ENCODE peak calls at places on chromosomes 1 and 21, in nine cellular contexts. U, I, Y, P, D, Z, K, N and B are unnamed samples.
A peak's percentile ranks its signal among the peaks of the same experiment; 100 is the strongest.

GRCh38 chr1:84785231-84785630 is 95.0 kb upstream of the SSX2IP start:
- DNase-seq in I (no peak), U (no peak), D (peak; percentile 81), Z (no peak), P (no peak), K (no peak), N (peak; percentile 82), Y (no peak), B (no peak)

GRCh38 chr1:214514032-214514818 is 37.2 kb downstream of the PTPN14 start:
- DNase-seq in D (no peak), P (no peak), Z (no peak), Y (no peak), N (peak; percentile 91), K (no peak), I (no peak), U (no peak), B (no peak)

GRCh38 chr1:170445096-170445495 is 86.9 kb upstream of the GORAB start:
- DNase-seq in K (no peak), I (no peak), D (no peak), Z (no peak), P (no peak), N (peak; percentile 87), Y (no peak), U (no peak), B (no peak)

GRCh38 chr1:167663002-167663772 is 33.2 kb downstream of the RCSD1 start:
- DNase-seq in P (no peak), N (peak; percentile 62), K (peak; percentile 57), Y (no peak), U (no peak), I (no peak), Z (no peak), D (no peak), B (no peak)

GRCh38 chr1:13952985-13953384 is 253.0 kb downstream of the PRDM2 start:
- DNase-seq in D (no peak), K (no peak), I (no peak), Y (no peak), N (no peak), P (no peak), Z (no peak), U (no peak), B (no peak)

GRCh38 chr1:11617314-11617713 is 36.9 kb downstream of the FBXO2 start:
- DNase-seq in D (no peak), Y (no peak), K (no peak), U (no peak), N (no peak), P (no peak), I (no peak), Z (no peak), B (no peak)

GRCh38 chr1:45414746-45415145 is 74.5 kb upstream of the MUTYH start:
- DNase-seq in K (no peak), Y (no peak), D (no peak), I (no peak), N (no peak), U (no peak), Z (no peak), P (no peak), B (no peak)

GRCh38 chr1:212485218-212485609 is 52.5 kb downstream of the NENF start:
- DNase-seq in P (no peak), D (no peak), Y (no peak), U (no peak), N (no peak), Z (no peak), K (no peak), I (no peak), B (no peak)

GRCh38 chr21:31735518-31735992 is 3.6 kb upstream of the SCAF4 start:
- DNase-seq in K (no peak), N (no peak), I (no peak), D (no peak), P (no peak), Z (no peak), Y (no peak), U (no peak), B (no peak)

GRCh38 chr1:223846668-223847007 is 891 bp upstream of the TP53BP2 start:
- DNase-seq in K (peak; percentile 26), N (peak; percentile 45), U (peak; percentile 28), Y (no peak), Z (no peak), P (no peak), D (no peak), I (no peak), B (no peak)

GRCh38 chr1:77950873-77951272 is 28.0 kb downstream of the FUBP1 start:
- DNase-seq in Z (no peak), P (no peak), U (no peak), N (no peak), D (no peak), Y (no peak), I (no peak), K (no peak), B (no peak)

GRCh38 chr1:57727121-57727520 is 303.3 kb upstream of the DAB1 start:
- DNase-seq in Z (no peak), I (no peak), K (no peak), P (no peak), Y (no peak), N (no peak), D (no peak), U (no peak), B (no peak)

GRCh38 chr1:166117776-166118175 is 49.0 kb downstream of the FAM78B start:
- DNase-seq in I (no peak), D (no peak), Z (no peak), Y (no peak), U (no peak), N (no peak), K (no peak), P (no peak), B (no peak)
- H3K4me1 ChIP-seq in I (no peaks in the 10 kb centered on the region), D (no peaks in the 10 kb centered on the region), Z (peaks cover 3% of the 10 kb centered on the region), Y (no peaks in the 10 kb centered on the region), U (no peaks in the 10 kb centered on the region), N (no peaks in the 10 kb centered on the region), K (no peaks in the 10 kb centered on the region), P (no peaks in the 10 kb centered on the region), B (no peaks in the 10 kb centered on the region)

GRCh38 chr21:14768042-14768441 is 221.9 kb upstream of the SAMSN1 start:
- DNase-seq in U (no peak), Y (no peak), Z (no peak), D (no peak), N (no peak), P (no peak), K (no peak), I (no peak), B (no peak)

GRCh38 chr21:14771587-14771986 is 225.5 kb upstream of the SAMSN1 start:
- DNase-seq in P (no peak), Y (no peak), K (no peak), D (no peak), Z (no peak), U (no peak), I (no peak), N (no peak), B (no peak)

GRCh38 chr21:14773777-14774345 is 227.7 kb upstream of the SAMSN1 start:
- DNase-seq in N (no peak), I (peak; percentile 43), K (peak; percentile 11), Y (peak; percentile 29), Z (peak; percentile 77), U (peak; percentile 83), D (peak; percentile 65), P (peak; percentile 72), B (peak; percentile 50)
- TF ChIP-seq CTCF in N (peak; percentile 20), I (peak; percentile 32), K (peak; percentile 33), Y (peak; percentile 59), Z (peak; percentile 55), U (peak; percentile 65), D (no peak), P (peak; percentile 55), B (peak; percentile 64)

DNA sequence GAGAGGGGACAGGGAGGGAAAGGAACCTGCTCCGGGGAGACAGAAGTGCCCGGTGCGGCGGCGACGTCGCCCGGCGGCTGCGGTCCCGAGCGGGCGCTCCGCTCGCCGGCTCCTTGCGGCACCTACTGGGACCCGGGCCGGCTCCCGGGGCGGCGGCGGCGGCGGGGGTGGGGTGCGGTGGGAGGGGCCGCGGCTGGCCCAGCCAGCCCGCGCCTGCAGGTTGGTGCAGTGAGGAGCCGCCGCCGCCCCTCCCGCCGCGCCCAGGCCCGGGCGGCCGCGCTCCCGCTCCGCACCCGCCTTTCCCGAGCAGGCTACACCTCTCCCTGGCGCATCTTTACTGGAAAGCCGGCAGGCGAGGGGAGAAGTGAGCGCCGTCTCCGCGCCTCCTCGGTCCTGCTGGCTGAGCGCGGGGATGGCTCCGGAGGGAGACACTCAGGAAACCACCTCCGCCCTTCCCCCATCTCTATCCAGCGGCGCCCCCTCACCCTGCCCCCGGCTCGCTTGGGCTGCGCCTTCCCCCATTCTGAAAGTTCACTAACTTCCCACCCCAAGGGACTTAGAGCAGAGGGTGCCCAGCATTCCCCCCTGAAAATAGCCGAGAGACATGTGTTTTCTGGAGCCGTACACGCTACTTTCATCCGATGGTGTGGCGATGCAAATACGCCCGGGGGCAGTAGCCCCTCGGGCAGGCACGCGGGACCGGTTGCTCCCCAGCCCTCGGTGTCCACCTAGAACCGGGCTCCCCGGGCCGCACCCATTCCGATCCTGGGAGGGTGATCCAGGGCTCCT is at the start of gene PLD5:
- DNase-seq in K (no peak), Z (peak; percentile 52), U (no peak), D (no peak), P (no peak), Y (no peak), N (peak; percentile 1), I (no peak), B (no peak)
- H3K4me3 ChIP-seq in K (no peak within 1 kb of the TSS), Z (peak within 1 kb of the TSS; percentile 51), U (peak within 1 kb of the TSS; percentile 6), D (peak within 1 kb of the TSS; percentile 44), P (peak within 1 kb of the TSS; percentile 40), Y (no peak within 1 kb of the TSS), N (peak within 1 kb of the TSS; percentile 50), I (peak within 1 kb of the TSS; percentile 27), B (no peak within 1 kb of the TSS)

GRCh38 chr1:145953861-145954260 is 4.0 kb downstream of the LIX1L start:
- DNase-seq in U (no peak), P (no peak), D (no peak), N (no peak), Y (no peak), Z (no peak), K (no peak), I (no peak), B (no peak)
- H3K4me1 ChIP-seq in U (peaks cover 30% of the 10 kb centered on the region), P (peaks cover 26% of the 10 kb centered on the region), D (no peaks in the 10 kb centered on the region), N (peaks cover 7% of the 10 kb centered on the region), Y (peaks cover 18% of the 10 kb centered on the region), Z (peaks cover 25% of the 10 kb centered on the region), K (no peaks in the 10 kb centered on the region), I (peaks cover 3% of the 10 kb centered on the region), B (peaks cover 51% of the 10 kb centered on the region)

DNA sequence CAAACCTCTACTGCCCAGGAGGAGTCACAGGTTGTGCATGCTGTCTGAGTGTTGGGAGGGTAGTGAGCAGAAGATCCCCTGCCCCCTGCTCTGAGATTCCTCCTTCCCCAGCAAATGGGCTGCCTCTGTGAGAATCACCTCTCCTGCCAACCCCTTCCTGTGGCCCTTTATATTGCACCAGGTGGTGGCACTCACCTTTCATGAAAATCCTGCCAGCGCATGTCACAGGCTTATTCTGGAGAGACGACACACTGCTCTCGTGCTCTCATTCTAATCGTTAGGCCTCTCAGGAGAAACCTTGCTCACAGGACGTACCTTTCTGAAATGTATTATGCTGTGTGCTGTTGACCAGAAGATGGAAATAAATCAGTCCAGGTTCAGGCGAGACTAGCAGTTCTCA is 113.7 kb downstream of the RGL1 start:
- DNase-seq in N (no peak), Y (no peak), Z (no peak), P (no peak), K (no peak), D (no peak), U (no peak), I (no peak), B (no peak)
- TF ChIP-seq CTCF in N (no peak), Y (no peak), Z (no peak), P (no peak), K (no peak), D (no peak), U (no peak), I (no peak), B (no peak)

GRCh38 chr1:207051615-207051943 is 571 bp upstream of the YOD1 start:
- DNase-seq in P (no peak), Z (no peak), N (no peak), U (no peak), I (no peak), Y (no peak), D (no peak), K (no peak), B (no peak)
- H3K4me3 ChIP-seq in P (peak overlapping the region; percentile 82), Z (peak overlapping the region; percentile 61), N (peak overlapping the region; percentile 99), U (no peak overlapping the region), I (no peak overlapping the region), Y (peak overlapping the region; percentile 88), D (no peak overlapping the region), K (no peak overlapping the region), B (peak overlapping the region; percentile 82)